ENCODE peak calls at places on chromosome 17, in eight cellular contexts. C is tibial artery; J is IMR-90; Z is neuronal stem cell; B is GM12878; T is CD4-positive, CD25-positive, alpha-beta regulatory T cell; R is adrenal gland; V is ascending aorta. A is an unnamed sample.
A peak's percentile ranks its signal among the peaks of the same experiment; 100 is the strongest.

GRCh38 chr17:43938838-43939182 is 3.5 kb downstream of the PPY start:
- DNase-seq in T (no peak), J (no peak), C (no peak), R (no peak), V (no peak), B (no peak), Z (no peak), A (no peak)

GRCh38 chr17:82534401-82534812 is 14.9 kb downstream of the FOXK2 start:
- DNase-seq in B (no peak), R (no peak), C (no peak), Z (no peak), J (no peak), T (no peak), V (no peak), A (no peak)

GRCh38 chr17:80252871-80253270 is 7.8 kb upstream of the RNF213 start:
- DNase-seq in V (no peak), B (no peak), C (peak; percentile 28), Z (no peak), T (peak; percentile 83), R (peak; percentile 73), J (no peak), A (peak; percentile 79)

GRCh38 chr17:32783602-32784001 is 93.3 kb downstream of the MYO1D start:
- DNase-seq in V (no peak), C (no peak), B (peak; percentile 32), J (peak; percentile 66), R (no peak), T (peak; percentile 59), Z (peak; percentile 36), A (peak; percentile 21)

GRCh38 chr17:82832881-82833475 is 6.8 kb downstream of the ZNF750 start:
- DNase-seq in Z (no peak), T (no peak), B (no peak), R (no peak), J (no peak), V (no peak), C (peak; percentile 6), A (no peak)

GRCh38 chr17:29243792-29244191 is 2.9 kb upstream of the CRYBA1 start:
- DNase-seq in T (no peak), J (peak; percentile 44), B (no peak), Z (no peak), R (peak; percentile 73), C (no peak), V (no peak), A (no peak)

GRCh38 chr17:55295411-55296170 is 30.8 kb downstream of the HLF start:
- DNase-seq in T (peak; percentile 58), J (peak; percentile 43), R (peak; percentile 79), B (no peak), V (peak; percentile 82), C (peak; percentile 58), Z (peak; percentile 43), A (peak; percentile 63)

GRCh38 chr17:48719642-48720262 is 2.6 kb downstream of the PRAC1 start:
- DNase-seq in V (no peak), R (no peak), C (no peak), Z (no peak), J (no peak), B (no peak), T (no peak), A (no peak)

GRCh38 chr17:29610395-29610794 is 12.3 kb downstream of the CORO6 start:
- DNase-seq in J (no peak), V (no peak), Z (no peak), T (no peak), C (no peak), B (no peak), R (no peak), A (no peak)

GRCh38 chr17:83136156-83136555 is 56.7 kb downstream of the METRNL start:
- DNase-seq in B (no peak), J (no peak), R (no peak), T (no peak), C (no peak), Z (no peak), V (peak; percentile 19), A (no peak)

DNA sequence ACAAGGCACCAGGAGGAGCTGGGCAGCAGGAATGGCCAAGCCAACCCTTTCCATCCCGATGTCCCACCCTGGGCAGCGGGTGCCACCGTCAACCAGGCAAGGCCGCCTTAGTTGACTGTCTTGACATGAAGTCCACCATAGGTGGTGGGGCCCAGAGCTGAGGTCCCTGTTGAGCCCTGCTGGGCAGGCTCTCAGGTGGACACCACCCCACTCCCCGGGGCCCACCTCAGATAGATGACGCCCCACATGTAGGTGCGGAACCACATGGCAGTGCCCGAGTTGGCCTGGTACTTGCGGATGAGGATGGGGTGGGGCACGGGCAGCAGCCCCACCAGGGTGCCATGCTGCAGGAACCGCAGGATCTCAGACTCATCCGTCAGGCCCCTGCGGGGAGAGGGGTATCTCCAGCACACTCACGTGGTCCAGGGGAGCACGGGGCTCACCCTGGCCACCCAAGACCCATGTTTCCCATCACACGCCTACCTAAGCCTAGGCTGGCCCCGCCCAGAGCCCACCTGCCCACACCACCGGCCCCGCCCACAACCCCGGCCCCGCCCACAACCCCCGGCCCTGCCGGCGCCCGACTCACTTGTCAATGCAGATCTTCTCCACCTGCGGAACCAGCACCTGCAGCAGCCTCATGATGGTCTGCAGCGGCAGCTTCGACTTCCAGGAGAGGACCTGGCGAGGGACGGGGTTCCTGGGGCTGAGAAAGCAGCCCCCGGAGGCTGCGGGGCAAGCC is 16.2 kb downstream of the OTOP3 start:
- DNase-seq in V (no peak), R (no peak), T (no peak), Z (no peak), C (no peak), B (no peak), J (no peak), A (no peak)
- H3K27ac ChIP-seq in V (no peak overlapping the region), R (no peak overlapping the region), T (no peak overlapping the region), Z (no peak overlapping the region), C (no peak overlapping the region), B (no peak overlapping the region), J (no peak overlapping the region), A (no peak overlapping the region)

GRCh38 chr17:14015286-14015685 is 54.0 kb upstream of the COX10 start:
- DNase-seq in Z (no peak), C (no peak), V (no peak), J (no peak), B (no peak), T (no peak), R (no peak), A (no peak)

GRCh38 chr17:14011740-14012405 is 57.4 kb upstream of the COX10 start:
- DNase-seq in J (no peak), C (no peak), B (no peak), R (no peak), T (no peak), V (no peak), Z (no peak), A (no peak)

GRCh38 chr17:14016858-14017257 is 52.4 kb upstream of the COX10 start:
- DNase-seq in T (no peak), Z (no peak), R (no peak), V (no peak), C (no peak), J (no peak), B (no peak), A (no peak)

GRCh38 chr17:14010999-14011692 is 58.2 kb upstream of the COX10 start:
- DNase-seq in V (no peak), J (no peak), C (no peak), B (no peak), Z (no peak), R (no peak), T (no peak), A (no peak)

GRCh38 chr17:14014647-14015046 is 54.7 kb upstream of the COX10 start:
- DNase-seq in V (peak; percentile 64), R (no peak), T (no peak), C (no peak), B (no peak), Z (no peak), J (peak; percentile 9), A (no peak)
- H3K4me1 ChIP-seq in V (no peaks in the 10 kb centered on the region), R (no peaks in the 10 kb centered on the region), T (peaks cover 9% of the 10 kb centered on the region), C (no peaks in the 10 kb centered on the region), B (no peaks in the 10 kb centered on the region), Z (peaks cover 10% of the 10 kb centered on the region), J (peaks cover 2% of the 10 kb centered on the region), A (peaks cover 3% of the 10 kb centered on the region)

GRCh38 chr17:15947976-15948752 is 3.2 kb downstream of the ADORA2B start:
- DNase-seq in Z (no peak), R (no peak), T (no peak), C (no peak), B (no peak), V (no peak), J (no peak), A (no peak)
- H3K27ac ChIP-seq in Z (no peak overlapping the region), R (no peak overlapping the region), T (no peak overlapping the region), C (no peak overlapping the region), B (no peak overlapping the region), V (no peak overlapping the region), J (no peak overlapping the region), A (no peak overlapping the region)

GRCh38 chr17:66989076-66989475 is 24.6 kb downstream of the CACNG4 start:
- DNase-seq in T (no peak), B (no peak), J (no peak), Z (no peak), V (no peak), C (no peak), R (no peak), A (no peak)
- H3K4me1 ChIP-seq in T (no peaks in the 10 kb centered on the region), B (peaks cover 17% of the 10 kb centered on the region), J (no peaks in the 10 kb centered on the region), Z (peaks cover 2% of the 10 kb centered on the region), V (no peaks in the 10 kb centered on the region), C (no peaks in the 10 kb centered on the region), R (no peaks in the 10 kb centered on the region), A (no peaks in the 10 kb centered on the region)